ENCODE peak calls at places on chromosomes 5 and 9, in six cellular contexts. Z is Right ventricle myocardium superior; E is stimulated activated naive CD8-positive, alpha-beta T cell treated with anti-CD3 and anti-CD28 coated beads, Interleukin-15, Interleukin-2, amounts not matched to agents 100 U/mL and 50 U/mL, for 24 hours; X is ACHN; V is progenitor cell of endocrine pancreas; B is stimulated activated CD8-positive, alpha-beta memory T cell treated with anti-CD3 and anti-CD28 coated beads, Interleukin-15, amount 100 ng/mL, for 24 hours. H is an unnamed sample.

GRCh38 chr9:75889977-75890540 is 414 bp upstream of the PCSK5 start:
- DNase-seq in Z (peak; percentile 45), E (peak; percentile 14), X (peak; percentile 45), V (no peak), B (no peak), H (peak; percentile 50)

GRCh38 chr9:134171316-134172197 is 7.2 kb upstream of the RNU6ATAC start:
- DNase-seq in Z (peak; percentile 54), E (no peak), X (no peak), V (no peak), B (no peak), H (no peak)

GRCh38 chr5:77181173-77181572 is 29.3 kb upstream of the PDE8B start:
- DNase-seq in Z (no peak), E (no peak), X (no peak), V (no peak), B (no peak), H (no peak)

GRCh38 chr5:77642915-77643653 is 4.6 kb upstream of the OTP start:
- DNase-seq in Z (no peak), E (peak; percentile 6), X (no peak), V (no peak), B (no peak), H (no peak)

GRCh38 chr9:113600871-113601545 is 137.5 kb downstream of the RGS3 start:
- DNase-seq in Z (no peak), E (no peak), X (no peak), V (no peak), B (no peak), H (no peak)

GRCh38 chr5:163661358-163661757 is 155.9 kb downstream of the MAT2B start:
- DNase-seq in Z (no peak), E (no peak), X (no peak), V (no peak), B (no peak), H (no peak)

GRCh38 chr5:123174916-123175481 is 86.0 kb downstream of the PRDM6 start:
- DNase-seq in Z (no peak), E (no peak), X (no peak), V (no peak), B (no peak), H (no peak)

GRCh38 chr5:173660481-173661280 is 44.2 kb upstream of the BOD1 start:
- DNase-seq in Z (no peak), E (no peak), X (no peak), V (no peak), B (no peak), H (no peak)

GRCh38 chr5:38563624-38564023 is 7.2 kb upstream of the LIFR start:
- DNase-seq in Z (no peak), E (no peak), X (peak; percentile 70), V (no peak), B (no peak), H (no peak)

GRCh38 chr5:32536246-32536645 is 49.1 kb upstream of the SUB1 start:
- DNase-seq in Z (no peak), E (no peak), X (no peak), V (no peak), B (no peak), H (no peak)

GRCh38 chr5:168159425-168159824 is 132.0 kb upstream of the WWC1 start:
- DNase-seq in Z (no peak), E (no peak), X (no peak), V (no peak), B (no peak), H (no peak)

GRCh38 chr9:133403766-133404439 is 13.9 kb downstream of the REXO4 start:
- DNase-seq in Z (no peak), E (peak; percentile 66), X (peak; percentile 10), V (no peak), B (no peak), H (peak; percentile 40)

GRCh38 chr5:59264641-59265245 is 628.8 kb downstream of the PDE4D start:
- DNase-seq in Z (no peak), E (no peak), X (no peak), V (no peak), B (no peak), H (no peak)

GRCh38 chr9:121059998-121060636 is 10.0 kb upstream of the C5 start:
- DNase-seq in Z (no peak), E (no peak), X (peak; percentile 57), V (peak; percentile 17), B (no peak), H (peak; percentile 44)

GRCh38 chr9:118761016-118761790 is 608.0 kb downstream of the BRINP1 start:
- DNase-seq in Z (no peak), E (no peak), X (no peak), V (no peak), B (no peak), H (no peak)

GRCh38 chr9:115216873-115217272 is 98.9 kb upstream of the TNC start:
- DNase-seq in Z (no peak), E (no peak), X (no peak), V (no peak), B (no peak), H (no peak)

GRCh38 chr5:136364307-136364706 is 1.0 kb downstream of the TRPC7 start:
- DNase-seq in Z (no peak), E (no peak), X (peak; percentile 7), V (no peak), B (no peak), H (no peak)

GRCh38 chr9:6822696-6823095 is 64.9 kb downstream of the KDM4C start:
- DNase-seq in Z (no peak), E (no peak), X (no peak), V (no peak), B (no peak), H (no peak)

GRCh38 chr5:89729623-89730390 is 679.7 kb downstream of the CETN3 start:
- DNase-seq in Z (no peak), E (no peak), X (peak; percentile 11), V (no peak), B (no peak), H (no peak)

H was measured in DND-41.